ENCODE peak calls at places on chromosomes 5 and 9, in seven cellular contexts. W is neural crest cell, E is Caco-2, C is heart left ventricle, G is SJSA1, H is hippocampal formation, X is aorta. O is an unnamed sample.

GRCh38 chr5:71887680-71888079 is 168.6 kb downstream of the CARTPT start:
- DNase-seq in X (no peak), W (no peak), G (peak; percentile 66), E (no peak), C (no peak), H (no peak), O (no peak)

GRCh38 chr5:157900644-157901043 is 41.7 kb upstream of the CLINT1 start:
- DNase-seq in H (no peak), X (no peak), G (no peak), W (no peak), E (no peak), C (no peak), O (no peak)

GRCh38 chr5:28346696-28347095 is 1308.3 kb upstream of the CDH9 start:
- DNase-seq in H (no peak), C (no peak), X (no peak), W (no peak), G (no peak), E (no peak), O (no peak)

GRCh38 chr5:141513627-141514329 is 24.9 kb downstream of the PCDHGC5 start:
- DNase-seq in X (peak; percentile 93), W (peak; percentile 70), C (peak; percentile 85), E (no peak), G (peak; percentile 86), H (peak; percentile 72), O (peak; percentile 84)

GRCh38 chr5:96733771-96734498 is 71.8 kb downstream of the CAST start:
- DNase-seq in W (no peak), C (no peak), E (peak; percentile 78), G (no peak), X (no peak), H (no peak), O (no peak)

GRCh38 chr9:21854594-21854993 is 52.2 kb downstream of the MTAP start:
- DNase-seq in X (no peak), E (peak; percentile 88), C (no peak), H (no peak), G (no peak), W (no peak), O (no peak)

GRCh38 chr5:57441557-57441956 is 41.1 kb downstream of the ACTBL2 start:
- DNase-seq in C (no peak), X (no peak), E (peak; percentile 66), W (no peak), G (peak; percentile 91), H (no peak), O (no peak)

GRCh38 chr9:88559661-88560060 is 24.7 kb downstream of the NXNL2 start:
- DNase-seq in G (peak; percentile 25), C (no peak), E (no peak), W (no peak), X (peak; percentile 34), H (no peak), O (no peak)

GRCh38 chr5:10859393-10860195 is 98.6 kb upstream of the DAP start:
- DNase-seq in E (peak; percentile 57), G (no peak), X (no peak), C (no peak), H (no peak), W (peak; percentile 68), O (no peak)

GRCh38 chr5:134732819-134733218 is 5.5 kb upstream of the CAMLG start:
- DNase-seq in X (no peak), H (no peak), E (no peak), C (no peak), G (no peak), W (no peak), O (no peak)

GRCh38 chr5:137516251-137516797 is 17.2 kb upstream of the SPOCK1 start:
- DNase-seq in E (no peak), X (no peak), C (no peak), H (no peak), G (no peak), W (no peak), O (no peak)

GRCh38 chr5:109611505-109611904 is 78.2 kb upstream of the MAN2A1 start:
- DNase-seq in X (no peak), E (no peak), W (no peak), C (no peak), H (peak; percentile 27), G (no peak), O (no peak)

GRCh38 chr9:108093773-108094675 is 604.5 kb upstream of the KLF4 start:
- DNase-seq in E (peak; percentile 64), H (no peak), G (no peak), W (no peak), C (no peak), X (no peak), O (no peak)

GRCh38 chr5:80964491-80964890 is 4.3 kb downstream of the RASGRF2 start:
- DNase-seq in W (no peak), C (no peak), E (no peak), H (no peak), G (peak; percentile 83), X (no peak), O (no peak)

GRCh38 chr5:7644723-7645122 is 206.2 kb downstream of the CFAP90 start:
- DNase-seq in G (no peak), W (no peak), E (no peak), H (no peak), C (no peak), X (no peak), O (no peak)

GRCh38 chr9:98331536-98332259 is 76.2 kb upstream of the TBC1D2 start:
- DNase-seq in G (no peak), H (no peak), W (no peak), E (no peak), C (no peak), X (no peak), O (no peak)

GRCh38 chr5:52743970-52744369 is 43.7 kb upstream of the ITGA1 start:
- DNase-seq in W (no peak), X (no peak), E (no peak), G (no peak), H (no peak), C (no peak), O (no peak)

GRCh38 chr5:55580042-55580441 is 45.3 kb upstream of the PLPP1 start:
- DNase-seq in X (no peak), C (no peak), G (no peak), E (no peak), H (no peak), W (no peak), O (no peak)

GRCh38 chr5:94375801-94376200 is 242.6 kb downstream of the KIAA0825 start:
- DNase-seq in E (no peak), C (no peak), X (no peak), G (no peak), H (no peak), W (no peak), O (no peak)

GRCh38 chr5:74094096-74094778 is 468.2 kb downstream of the ARHGEF28 start:
- DNase-seq in W (no peak), G (no peak), H (no peak), X (no peak), C (peak; percentile 33), E (no peak), O (no peak)

GRCh38 chr9:124355032-124355940 is 60.0 kb downstream of the PSMB7 start:
- DNase-seq in X (no peak), W (no peak), G (no peak), E (no peak), H (no peak), C (no peak), O (no peak)